ENCODE peak calls at places on chromosomes 6 and 20, in eight cellular contexts. M, B, A, G, P, E, F and H are unnamed samples.

GRCh38 chr6:135322427-135323201 is 141.5 kb downstream of the MYB start:
- DNase-seq in G (peak), A (no peak), B (no peak), E (no peak), F (peak), P (no peak), M (no peak), H (no peak)

GRCh38 chr6:94254689-94255088 is 835.3 kb upstream of the EPHA7 start:
- DNase-seq in M (no peak), P (peak), E (no peak), B (no peak), F (no peak), G (no peak), A (no peak), H (no peak)

GRCh38 chr20:38872491-38873049 is 53.6 kb upstream of the FAM83D start:
- DNase-seq in F (no peak), G (peak), B (no peak), A (no peak), M (no peak), P (no peak), E (no peak), H (no peak)

GRCh38 chr6:40763001-40763400 is 175.8 kb upstream of the LRFN2 start:
- DNase-seq in A (peak), M (no peak), B (no peak), G (no peak), E (no peak), P (no peak), F (no peak), H (no peak)

GRCh38 chr6:9921366-9921765 is 493.5 kb downstream of the TFAP2A start:
- DNase-seq in F (no peak), B (no peak), M (no peak), E (no peak), P (no peak), A (no peak), G (no peak), H (no peak)

GRCh38 chr6:40819182-40819834 is 219.7 kb downstream of the UNC5CL start:
- DNase-seq in A (no peak), B (no peak), G (no peak), P (no peak), M (peak), E (no peak), F (no peak), H (no peak)

GRCh38 chr6:33713786-33714185 is 2.3 kb upstream of the UQCC2 start:
- DNase-seq in M (no peak), E (no peak), B (no peak), P (no peak), G (no peak), A (no peak), F (no peak), H (no peak)

GRCh38 chr20:4904127-4904860 is 97.0 kb downstream of the SLC23A2 start:
- DNase-seq in G (no peak), B (no peak), P (no peak), M (no peak), F (no peak), E (no peak), A (no peak), H (no peak)

GRCh38 chr6:166618866-166619761 is 7.9 kb downstream of the RPS6KA2 start:
- DNase-seq in B (no peak), P (no peak), F (no peak), A (no peak), G (no peak), M (no peak), E (no peak), H (no peak)

GRCh38 chr6:48074368-48074767 is 36.6 kb downstream of the PTCHD4 start:
- DNase-seq in F (no peak), A (no peak), M (no peak), P (peak), E (no peak), G (no peak), B (no peak), H (no peak)